ENCODE peak calls at places on chromosomes 1 and 21, in four cellular contexts. One of them, this sample, is unnamed.

GRCh38 chr1:211859405-211859804 is 28.8 kb upstream of the LPGAT1 start:
- DNase-seq in IMR-90: no peak
- DNase-seq in H1: no peak
- DNase-seq in mesenchymal stem cell: no peak
- DNase-seq in this sample: no peak

GRCh38 chr1:206511362-206512064 is 4.2 kb downstream of the RASSF5 start:
- DNase-seq in H1: no peak
- DNase-seq in mesenchymal stem cell: no peak
- DNase-seq in IMR-90: no peak
- DNase-seq in this sample: peak; percentile 37

GRCh38 chr1:7473223-7474142 is 297.6 kb upstream of the VAMP3 start:
- DNase-seq in mesenchymal stem cell: no peak
- DNase-seq in H1: no peak
- DNase-seq in IMR-90: no peak
- DNase-seq in this sample: no peak

GRCh38 chr1:109805486-109806180 is 41.9 kb upstream of the EPS8L3 start:
- DNase-seq in IMR-90: no peak
- DNase-seq in mesenchymal stem cell: no peak
- DNase-seq in H1: no peak
- DNase-seq in this sample: peak; percentile 51

GRCh38 chr1:66043186-66043585 is 250.5 kb downstream of the PDE4B start:
- DNase-seq in mesenchymal stem cell: no peak
- DNase-seq in IMR-90: no peak
- DNase-seq in H1: no peak
- DNase-seq in this sample: no peak

GRCh38 chr1:65264197-65264929 is 45.0 kb upstream of the DNAJC6 start:
- DNase-seq in H1: no peak
- DNase-seq in mesenchymal stem cell: peak; percentile 84
- DNase-seq in IMR-90: peak; percentile 37
- DNase-seq in this sample: peak; percentile 83

GRCh38 chr1:173405758-173406344 is 71.3 kb upstream of the PRDX6 start:
- DNase-seq in H1: no peak
- DNase-seq in IMR-90: peak; percentile 83
- DNase-seq in mesenchymal stem cell: peak; percentile 56
- DNase-seq in this sample: no peak

GRCh38 chr1:160519542-160520435 is 3.3 kb downstream of the SLAMF6 start:
- DNase-seq in H1: no peak
- DNase-seq in IMR-90: no peak
- DNase-seq in mesenchymal stem cell: no peak
- DNase-seq in this sample: peak; percentile 75

GRCh38 chr1:9892563-9893528 is 17.2 kb downstream of the CTNNBIP1 start:
- DNase-seq in IMR-90: peak; percentile 88
- DNase-seq in H1: no peak
- DNase-seq in mesenchymal stem cell: peak; percentile 89
- DNase-seq in this sample: no peak

GRCh38 chr1:30397576-30397975 is 325.8 kb downstream of the MATN1 start:
- DNase-seq in mesenchymal stem cell: no peak
- DNase-seq in IMR-90: no peak
- DNase-seq in H1: no peak
- DNase-seq in this sample: no peak

GRCh38 chr1:47417129-47418044 is 1.3 kb downstream of the FOXE3 start:
- DNase-seq in H1: no peak
- DNase-seq in IMR-90: no peak
- DNase-seq in mesenchymal stem cell: no peak
- DNase-seq in this sample: no peak

GRCh38 chr1:161722406-161722805 is 1.1 kb downstream of the FCRLB start:
- DNase-seq in IMR-90: no peak
- DNase-seq in mesenchymal stem cell: no peak
- DNase-seq in H1: no peak
- DNase-seq in this sample: no peak

GRCh38 chr1:160997323-160998038 is 23.5 kb downstream of the F11R start:
- DNase-seq in IMR-90: peak; percentile 64
- DNase-seq in mesenchymal stem cell: peak; percentile 74
- DNase-seq in H1: no peak
- DNase-seq in this sample: peak; percentile 92

GRCh38 chr1:178161516-178161915 is 67.6 kb downstream of the RASAL2 start:
- DNase-seq in IMR-90: no peak
- DNase-seq in H1: no peak
- DNase-seq in mesenchymal stem cell: no peak
- DNase-seq in this sample: no peak

GRCh38 chr21:14942801-14943490 is 121.9 kb downstream of the NRIP1 start:
- DNase-seq in mesenchymal stem cell: peak; percentile 40
- DNase-seq in IMR-90: peak; percentile 69
- DNase-seq in H1: no peak
- DNase-seq in this sample: no peak

GRCh38 chr1:98294127-98294526 is 367.4 kb upstream of the SNX7 start:
- DNase-seq in IMR-90: no peak
- DNase-seq in H1: no peak
- DNase-seq in mesenchymal stem cell: no peak
- DNase-seq in this sample: no peak

GRCh38 chr1:153341431-153341934 is 7.2 kb downstream of the PGLYRP4 start:
- DNase-seq in IMR-90: no peak
- DNase-seq in H1: no peak
- DNase-seq in mesenchymal stem cell: no peak
- DNase-seq in this sample: no peak

GRCh38 chr1:110875216-110875731 is 2.3 kb downstream of the CD53 start:
- DNase-seq in H1: no peak
- DNase-seq in IMR-90: no peak
- DNase-seq in mesenchymal stem cell: no peak
- DNase-seq in this sample: no peak

GRCh38 chr1:226738995-226739695 is at the start of gene ITPKB:
- DNase-seq in mesenchymal stem cell: peak; percentile 88
- DNase-seq in H1: no peak
- DNase-seq in IMR-90: peak; percentile 65
- DNase-seq in this sample: peak; percentile 63

GRCh38 chr1:64246294-64246917 is 43.0 kb downstream of the UBE2U start:
- DNase-seq in mesenchymal stem cell: peak; percentile 56
- DNase-seq in H1: no peak
- DNase-seq in IMR-90: peak; percentile 59
- DNase-seq in this sample: peak; percentile 25

GRCh38 chr1:27049607-27050006 is 37.0 kb upstream of the TENT5B start:
- DNase-seq in H1: no peak
- DNase-seq in IMR-90: no peak
- DNase-seq in mesenchymal stem cell: no peak
- DNase-seq in this sample: peak; percentile 57

GRCh38 chr1:27049127-27049526 is 36.5 kb upstream of the TENT5B start:
- DNase-seq in mesenchymal stem cell: no peak
- DNase-seq in H1: no peak
- DNase-seq in IMR-90: no peak
- DNase-seq in this sample: no peak

GRCh38 chr1:27042670-27043069 is 30.0 kb upstream of the TENT5B start:
- DNase-seq in IMR-90: no peak
- DNase-seq in H1: no peak
- DNase-seq in mesenchymal stem cell: no peak
- DNase-seq in this sample: no peak

GRCh38 chr1:27044613-27045091 is 32.0 kb upstream of the TENT5B start:
- DNase-seq in H1: peak; percentile 70
- DNase-seq in IMR-90: peak; percentile 64
- DNase-seq in mesenchymal stem cell: peak; percentile 74
- DNase-seq in this sample: peak; percentile 90

DNA sequence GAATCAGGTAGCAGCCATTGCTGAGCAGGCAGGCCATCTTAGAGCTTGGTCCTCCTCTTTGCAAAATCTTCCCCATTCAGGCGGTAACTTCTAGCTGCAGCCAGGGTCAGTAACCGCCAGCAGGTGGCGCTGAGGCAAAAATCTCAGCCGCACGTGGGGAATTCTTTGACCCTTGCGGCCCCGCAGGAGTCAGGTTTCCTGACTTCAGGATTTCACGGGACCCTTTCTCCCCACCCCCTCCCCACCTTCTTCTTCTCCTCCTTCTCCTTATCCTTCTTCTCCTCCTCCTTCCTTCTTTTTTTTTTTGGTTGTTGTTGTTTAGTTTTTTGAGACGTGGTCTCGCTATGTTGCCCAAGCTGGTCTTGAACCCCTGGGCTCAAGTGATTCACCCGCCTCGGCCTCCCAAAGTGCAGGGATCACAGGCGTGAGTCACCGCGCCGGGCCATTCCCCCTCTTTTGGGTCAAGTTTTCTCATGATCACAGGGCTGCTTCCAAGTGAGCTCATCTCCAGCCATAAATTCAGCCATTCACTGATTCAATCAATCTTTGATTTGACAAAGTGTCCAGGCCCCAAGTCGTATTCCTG is 33.4 kb upstream of the TENT5B start:
- DNase-seq in mesenchymal stem cell: peak; percentile 73
- DNase-seq in H1: peak; percentile 66
- DNase-seq in IMR-90: peak; percentile 71
- DNase-seq in this sample: peak; percentile 87
- H3K27me3 ChIP-seq in mesenchymal stem cell: no peaks in the 10 kb centered on the region
- H3K27me3 ChIP-seq in H1: no peaks in the 10 kb centered on the region
- H3K27me3 ChIP-seq in IMR-90: peaks cover 2% of the 10 kb centered on the region
- H3K27me3 ChIP-seq in this sample: no peaks in the 10 kb centered on the region

DNA sequence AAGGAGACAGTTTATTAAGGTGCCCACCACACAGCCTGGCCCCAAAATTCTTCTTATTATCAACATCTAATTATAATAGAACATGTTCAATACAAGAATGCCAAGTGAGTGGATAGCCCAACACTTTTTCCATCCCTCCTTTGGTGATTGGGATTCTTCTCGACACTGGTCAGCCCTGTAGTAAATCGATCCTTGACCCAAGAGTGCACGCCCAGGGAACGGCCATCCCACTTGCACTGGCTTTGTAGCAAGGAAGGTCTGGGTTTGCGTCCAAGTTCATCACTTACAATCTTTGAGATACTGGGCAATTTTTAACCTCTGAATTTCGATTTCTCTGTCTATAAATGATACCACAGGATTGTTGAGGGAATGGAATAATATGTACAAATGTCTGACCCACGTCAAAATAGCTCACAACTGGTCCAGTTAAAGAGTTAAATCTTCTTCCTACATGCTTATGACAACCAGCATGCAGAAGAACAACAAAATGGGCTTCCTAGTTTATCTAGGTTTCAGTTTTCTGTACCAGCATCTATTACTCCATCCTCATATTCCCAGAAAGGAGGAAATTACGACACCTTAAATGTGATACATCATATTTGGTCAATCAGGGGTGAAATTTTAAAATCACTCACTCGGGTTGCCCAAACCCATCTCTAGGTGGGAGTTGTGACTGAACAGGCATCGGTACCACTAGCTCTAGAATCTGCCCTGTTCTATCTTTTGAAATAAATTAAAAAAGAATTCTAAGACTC is 161.8 kb downstream of the CLIC6 start:
- DNase-seq in H1: no peak
- DNase-seq in mesenchymal stem cell: no peak
- DNase-seq in IMR-90: no peak
- DNase-seq in this sample: no peak
- H3K4me1 ChIP-seq in H1: peaks cover 15% of the 10 kb centered on the region
- H3K4me1 ChIP-seq in mesenchymal stem cell: peaks cover 10% of the 10 kb centered on the region
- H3K4me1 ChIP-seq in IMR-90: peaks cover 9% of the 10 kb centered on the region
- H3K4me1 ChIP-seq in this sample: no peaks in the 10 kb centered on the region

DNA sequence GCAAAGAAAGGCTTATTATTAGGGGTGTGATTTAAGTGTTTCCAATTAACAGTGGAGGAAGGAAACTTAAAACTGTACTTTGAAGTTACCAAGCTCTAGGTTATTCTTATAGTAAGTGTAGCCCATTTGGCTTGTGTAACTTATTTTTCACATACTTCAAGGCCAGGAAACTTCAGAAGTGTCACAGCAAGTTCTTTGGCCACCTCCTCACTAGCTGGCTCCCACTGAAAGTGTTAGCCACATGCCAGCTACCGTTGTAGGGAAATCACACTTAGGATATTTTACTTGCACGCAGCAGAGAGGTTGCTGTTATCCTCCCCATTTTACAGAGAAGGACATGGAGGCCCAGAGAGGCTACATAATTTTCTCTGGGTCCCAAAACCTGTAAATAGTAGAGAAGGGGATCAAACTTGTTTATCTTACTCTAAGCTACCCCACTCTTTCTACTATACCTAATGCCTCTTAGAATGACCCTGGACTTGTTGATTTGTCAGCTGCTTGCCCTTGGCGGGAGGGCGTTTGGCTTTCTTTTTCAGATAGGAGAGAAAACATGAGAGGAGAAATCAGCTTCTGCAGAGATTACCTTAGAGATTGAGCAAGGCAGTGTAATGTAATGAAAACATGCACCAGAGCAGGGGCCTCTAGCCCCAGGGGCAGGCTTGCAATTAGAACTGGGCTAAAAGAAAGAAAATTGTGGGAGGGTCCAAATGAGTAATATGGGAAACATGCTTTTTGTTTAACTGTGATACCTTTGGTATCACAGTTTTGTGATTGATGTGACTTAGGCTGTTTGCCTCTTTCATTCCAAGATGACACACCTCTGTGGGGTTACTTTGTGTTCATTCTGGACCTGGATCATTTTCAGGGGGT is 89.5 kb downstream of the PBX1 start:
- DNase-seq in mesenchymal stem cell: no peak
- DNase-seq in IMR-90: peak; percentile 31
- DNase-seq in H1: no peak
- DNase-seq in this sample: peak; percentile 53
- H2BK5ac ChIP-seq in mesenchymal stem cell: no peak overlapping the region
- H2BK5ac ChIP-seq in IMR-90: no peak overlapping the region
- H2BK5ac ChIP-seq in H1: no peak overlapping the region
- H2BK5ac ChIP-seq in this sample: no peak overlapping the region

GRCh38 chr21:38970765-38971164 is 165.0 kb downstream of the ETS2 start:
- DNase-seq in IMR-90: no peak
- DNase-seq in mesenchymal stem cell: no peak
- DNase-seq in H1: no peak
- DNase-seq in this sample: no peak

GRCh38 chr21:38965910-38966504 is 160.3 kb downstream of the ETS2 start:
- DNase-seq in IMR-90: peak; percentile 59
- DNase-seq in mesenchymal stem cell: peak; percentile 100
- DNase-seq in H1: no peak
- DNase-seq in this sample: peak; percentile 86

GRCh38 chr21:38972078-38972477 is 166.3 kb downstream of the ETS2 start:
- DNase-seq in H1: no peak
- DNase-seq in IMR-90: no peak
- DNase-seq in mesenchymal stem cell: no peak
- DNase-seq in this sample: no peak

GRCh38 chr21:38965241-38965640 is 159.5 kb downstream of the ETS2 start:
- DNase-seq in IMR-90: peak; percentile 51
- DNase-seq in mesenchymal stem cell: peak; percentile 95
- DNase-seq in H1: no peak
- DNase-seq in this sample: no peak

GRCh38 chr21:38968887-38969543 is 163.3 kb downstream of the ETS2 start:
- DNase-seq in H1: no peak
- DNase-seq in IMR-90: no peak
- DNase-seq in mesenchymal stem cell: no peak
- DNase-seq in this sample: no peak
- H3K27me3 ChIP-seq in H1: no peaks in the 10 kb centered on the region
- H3K27me3 ChIP-seq in IMR-90: no peaks in the 10 kb centered on the region
- H3K27me3 ChIP-seq in mesenchymal stem cell: no peaks in the 10 kb centered on the region
- H3K27me3 ChIP-seq in this sample: no peaks in the 10 kb centered on the region